ENCODE peak calls at places on chromosomes 7 and 10, in seven cellular contexts. F, J, M, H, Y, E and I are unnamed samples.
A peak's percentile ranks its signal among the peaks of the same experiment; 100 is the strongest.

GRCh38 chr7:91185771-91186170 is 78.5 kb upstream of the FZD1 start:
- DNase-seq in J (no peak), E (no peak), M (no peak), F (no peak), H (no peak), Y (no peak), I (no peak)

GRCh38 chr10:29896053-29896452 is 163.3 kb downstream of the JCAD start:
- DNase-seq in J (no peak), M (no peak), H (no peak), F (no peak), Y (no peak), E (no peak), I (no peak)

GRCh38 chr7:132251327-132251659 is 325.0 kb downstream of the PLXNA4 start:
- DNase-seq in M (no peak), Y (peak; percentile 92), E (no peak), F (peak; percentile 85), J (no peak), H (no peak), I (peak; percentile 78)

GRCh38 chr10:132443605-132443997 is 46.6 kb downstream of the PWWP2B start:
- DNase-seq in M (peak; percentile 64), Y (no peak), F (no peak), H (peak; percentile 73), E (peak; percentile 59), J (no peak), I (no peak)

GRCh38 chr7:44062180-44062902 is 3.0 kb downstream of the PGAM2 start:
- DNase-seq in Y (no peak), F (no peak), M (no peak), J (no peak), H (no peak), E (no peak), I (no peak)

GRCh38 chr10:7410800-7411670 is at the start of gene SFMBT2:
- DNase-seq in J (peak; percentile 57), Y (no peak), E (peak; percentile 43), F (peak; percentile 40), M (peak; percentile 64), H (peak; percentile 58), I (peak; percentile 51)

GRCh38 chr10:76403876-76404275 is 972.5 kb downstream of the LRMDA start:
- DNase-seq in F (no peak), M (no peak), H (no peak), J (no peak), Y (no peak), E (no peak), I (no peak)

GRCh38 chr10:78218833-78219490 is 185.3 kb downstream of the RPS24 start:
- DNase-seq in J (no peak), Y (no peak), M (no peak), F (no peak), H (no peak), E (no peak), I (no peak)

GRCh38 chr10:130038019-130038555 is 72.5 kb downstream of the C10orf143 start:
- DNase-seq in F (no peak), J (no peak), H (no peak), Y (no peak), E (no peak), M (no peak), I (no peak)

GRCh38 chr7:95609277-95609971 is 13.1 kb upstream of the PDK4 start:
- DNase-seq in J (no peak), Y (peak; percentile 82), E (no peak), H (no peak), M (no peak), F (no peak), I (no peak)

GRCh38 chr10:79349072-79349491 is 1.8 kb downstream of the PPIF start:
- DNase-seq in H (no peak), Y (no peak), E (no peak), F (no peak), J (no peak), M (no peak), I (no peak)

GRCh38 chr7:155951554-155952158 is 139.4 kb upstream of the SHH start:
- DNase-seq in Y (no peak), J (peak; percentile 87), H (no peak), F (no peak), E (no peak), M (no peak), I (no peak)

GRCh38 chr7:148264933-148265557 is 325.5 kb upstream of the C7orf33 start:
- DNase-seq in E (no peak), H (no peak), M (no peak), J (peak; percentile 12), Y (peak; percentile 75), F (peak; percentile 43), I (no peak)